ENCODE peak calls at places on chromosomes 5 and 9, in four cellular contexts. Y, Q, X and R are unnamed samples.

GRCh38 chr5:81759632-81760005 is 8.7 kb upstream of the SSBP2 start:
- DNase-seq in X (no peak), Q (no peak), Y (peak), R (no peak)

GRCh38 chr9:114072181-114073140 is 5.6 kb downstream of the AMBP start:
- DNase-seq in X (peak), Y (no peak), Q (peak), R (peak)

GRCh38 chr5:157189223-157189622 is 8.6 kb downstream of the ITK start:
- DNase-seq in Y (no peak), Q (no peak), X (no peak), R (no peak)

GRCh38 chr9:89606049-89606481 is 1.3 kb downstream of the GADD45G start:
- DNase-seq in X (peak), Q (peak), Y (peak), R (peak)

GRCh38 chr9:33638516-33638915 is 114.5 kb downstream of the ANKRD18B start:
- DNase-seq in Q (no peak), Y (no peak), X (no peak), R (no peak)

GRCh38 chr5:22835630-22836029 is 17.5 kb downstream of the CDH12 start:
- DNase-seq in X (no peak), Q (no peak), Y (no peak), R (peak)

GRCh38 chr9:130681769-130682489 is 11.7 kb upstream of the EXOSC2 start:
- DNase-seq in Q (no peak), Y (peak), X (peak), R (peak)

GRCh38 chr9:87497604-87498045 is at the start of gene DAPK1:
- DNase-seq in Q (no peak), X (peak), Y (peak), R (peak)

GRCh38 chr9:91197232-91198181 is 164.2 kb downstream of the AUH start:
- DNase-seq in X (peak), Y (peak), Q (peak), R (peak)

GRCh38 chr5:68382640-68383039 is 167.1 kb downstream of the PIK3R1 start:
- DNase-seq in X (no peak), Q (no peak), Y (peak), R (no peak)

GRCh38 chr5:154211611-154212390 is 21.3 kb downstream of the GALNT10 start:
- DNase-seq in X (no peak), Y (no peak), Q (no peak), R (no peak)

GRCh38 chr5:6713274-6714181 is at the start of gene TENT4A:
- DNase-seq in Q (no peak), X (peak), Y (no peak), R (no peak)

GRCh38 chr9:89917861-89918260 is 313.0 kb downstream of the GADD45G start:
- DNase-seq in Q (no peak), X (no peak), Y (no peak), R (no peak)

GRCh38 chr5:112869948-112870347 is 8.9 kb downstream of the SRP19 start:
- DNase-seq in Q (no peak), Y (no peak), X (no peak), R (no peak)

GRCh38 chr9:100602302-100602930 is 24.5 kb downstream of the CAVIN4 start:
- DNase-seq in Q (no peak), Y (peak), X (no peak), R (peak)

GRCh38 chr9:137436761-137437600 is 4.2 kb downstream of the ENTPD8 start:
- DNase-seq in X (peak), Y (no peak), Q (peak), R (no peak)

GRCh38 chr5:132221781-132222648 is 5.6 kb downstream of the P4HA2 start:
- DNase-seq in X (peak), Y (peak), Q (no peak), R (no peak)

DNA sequence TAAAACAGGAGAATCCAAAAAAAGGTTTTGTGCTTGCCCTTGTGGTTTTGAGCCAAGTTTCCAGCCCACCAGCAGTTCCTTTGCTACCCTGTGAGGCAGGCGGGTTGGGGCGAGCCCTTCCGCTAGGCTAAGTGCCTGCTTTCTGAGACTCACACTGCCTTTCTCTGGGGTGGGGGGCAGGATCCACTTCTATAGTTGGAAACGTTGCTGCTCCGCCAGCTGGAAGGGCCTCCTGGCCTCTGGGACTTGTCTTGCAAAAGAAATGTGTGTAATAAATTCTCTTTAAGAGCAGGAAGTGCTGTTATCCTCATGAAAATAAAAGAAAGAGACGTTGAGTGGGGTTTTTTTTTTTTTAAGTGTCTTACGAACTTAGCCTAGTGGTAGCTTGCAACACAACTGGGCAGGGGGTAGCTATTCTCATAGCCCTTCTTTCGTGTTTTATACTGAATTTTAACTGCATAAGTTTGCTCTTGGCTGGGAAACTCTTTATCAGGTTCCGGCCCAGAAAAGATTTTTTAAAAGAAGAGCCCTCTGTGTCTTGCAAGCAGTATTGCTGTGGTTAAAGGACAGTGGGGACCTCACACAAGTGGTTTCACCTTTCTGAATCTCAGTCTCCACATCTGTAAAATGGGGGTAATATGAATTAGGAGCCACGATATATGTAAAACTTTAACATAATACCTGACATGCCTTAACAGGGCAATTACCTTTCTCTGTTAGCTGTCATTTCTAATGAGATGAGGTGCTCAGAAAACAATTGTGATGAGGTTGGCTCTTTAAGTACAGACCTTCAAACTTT is 19.8 kb downstream of the JADE2 start:
- DNase-seq in X (peak), Q (no peak), Y (no peak), R (no peak)
- TF ChIP-seq POLR2AphosphoS5 in X (peak), Q (no peak), Y (no peak), R (no peak)

GRCh38 chr5:12854386-12854785 is 950.1 kb upstream of the CTNND2 start:
- DNase-seq in X (no peak), Y (no peak), Q (no peak), R (no peak)
- TF ChIP-seq POLR2AphosphoS5 in X (no peak), Y (no peak), Q (no peak), R (no peak)

GRCh38 chr9:125756499-125756898 is 9.3 kb downstream of the PBX3 start:
- DNase-seq in Q (no peak), Y (no peak), X (no peak), R (no peak)

GRCh38 chr9:125757834-125758233 is 10.7 kb downstream of the PBX3 start:
- DNase-seq in X (no peak), Y (no peak), Q (no peak), R (no peak)

GRCh38 chr9:125752070-125752628 is 5.0 kb downstream of the PBX3 start:
- DNase-seq in X (no peak), Y (no peak), Q (no peak), R (peak)

GRCh38 chr9:125754096-125754495 is 6.9 kb downstream of the PBX3 start:
- DNase-seq in X (no peak), Y (no peak), Q (no peak), R (no peak)

GRCh38 chr9:125755340-125755739 is 8.2 kb downstream of the PBX3 start:
- DNase-seq in Q (no peak), X (no peak), Y (no peak), R (peak)
- TF ChIP-seq POLR2AphosphoS5 in Q (no peak), X (no peak), Y (no peak), R (no peak)

GRCh38 chr5:57097526-57097925 is 76.3 kb upstream of the GPBP1 start:
- DNase-seq in Y (no peak), X (no peak), Q (no peak), R (no peak)
- TF ChIP-seq POLR2AphosphoS5 in Y (no peak), X (no peak), Q (no peak), R (no peak)

GRCh38 chr9:135348788-135349150 is 130.8 kb upstream of the PPP1R26 start:
- DNase-seq in X (no peak), Y (no peak), Q (no peak), R (no peak)

GRCh38 chr9:135348076-135348787 is 131.3 kb upstream of the PPP1R26 start:
- DNase-seq in X (no peak), Y (no peak), Q (no peak), R (no peak)

GRCh38 chr9:135346438-135347050 is 133.0 kb upstream of the PPP1R26 start:
- DNase-seq in Y (no peak), X (no peak), Q (no peak), R (no peak)

GRCh38 chr9:135345775-135346433 is 133.7 kb upstream of the PPP1R26 start:
- DNase-seq in X (no peak), Y (no peak), Q (no peak), R (no peak)

GRCh38 chr9:135347461-135347860 is 132.1 kb upstream of the PPP1R26 start:
- DNase-seq in Q (no peak), Y (no peak), X (no peak), R (no peak)
- TF ChIP-seq POLR2AphosphoS5 in Q (no peak), Y (no peak), X (no peak), R (no peak)

DNA sequence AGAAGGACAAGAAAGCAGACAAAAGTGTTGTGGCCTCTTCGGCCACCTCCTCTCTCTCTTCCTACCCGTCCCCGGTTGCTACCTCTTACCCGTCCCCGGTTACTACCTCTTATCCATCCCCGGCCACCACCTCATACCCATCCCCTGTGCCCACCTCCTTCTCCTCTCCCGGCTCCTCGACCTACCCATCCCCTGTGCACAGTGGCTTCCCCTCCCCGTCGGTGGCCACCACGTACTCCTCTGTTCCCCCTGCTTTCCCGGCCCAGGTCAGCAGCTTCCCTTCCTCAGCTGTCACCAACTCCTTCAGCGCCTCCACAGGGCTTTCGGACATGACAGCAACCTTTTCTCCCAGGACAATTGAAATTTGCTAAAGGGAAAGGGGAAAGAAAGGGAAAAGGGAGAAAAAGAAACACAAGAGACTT is 2.4 kb downstream of the EGR1 start:
- DNase-seq in Q (no peak), X (peak), Y (no peak), R (no peak)
- TF ChIP-seq POLR2AphosphoS5 in Q (no peak), X (peak), Y (no peak), R (no peak)

GRCh38 chr5:93926831-93927600 is 185.6 kb upstream of the POU5F2 start:
- DNase-seq in Y (no peak), Q (no peak), X (no peak), R (no peak)
- TF ChIP-seq POLR2AphosphoS5 in Y (no peak), Q (no peak), X (no peak), R (no peak)

DNA sequence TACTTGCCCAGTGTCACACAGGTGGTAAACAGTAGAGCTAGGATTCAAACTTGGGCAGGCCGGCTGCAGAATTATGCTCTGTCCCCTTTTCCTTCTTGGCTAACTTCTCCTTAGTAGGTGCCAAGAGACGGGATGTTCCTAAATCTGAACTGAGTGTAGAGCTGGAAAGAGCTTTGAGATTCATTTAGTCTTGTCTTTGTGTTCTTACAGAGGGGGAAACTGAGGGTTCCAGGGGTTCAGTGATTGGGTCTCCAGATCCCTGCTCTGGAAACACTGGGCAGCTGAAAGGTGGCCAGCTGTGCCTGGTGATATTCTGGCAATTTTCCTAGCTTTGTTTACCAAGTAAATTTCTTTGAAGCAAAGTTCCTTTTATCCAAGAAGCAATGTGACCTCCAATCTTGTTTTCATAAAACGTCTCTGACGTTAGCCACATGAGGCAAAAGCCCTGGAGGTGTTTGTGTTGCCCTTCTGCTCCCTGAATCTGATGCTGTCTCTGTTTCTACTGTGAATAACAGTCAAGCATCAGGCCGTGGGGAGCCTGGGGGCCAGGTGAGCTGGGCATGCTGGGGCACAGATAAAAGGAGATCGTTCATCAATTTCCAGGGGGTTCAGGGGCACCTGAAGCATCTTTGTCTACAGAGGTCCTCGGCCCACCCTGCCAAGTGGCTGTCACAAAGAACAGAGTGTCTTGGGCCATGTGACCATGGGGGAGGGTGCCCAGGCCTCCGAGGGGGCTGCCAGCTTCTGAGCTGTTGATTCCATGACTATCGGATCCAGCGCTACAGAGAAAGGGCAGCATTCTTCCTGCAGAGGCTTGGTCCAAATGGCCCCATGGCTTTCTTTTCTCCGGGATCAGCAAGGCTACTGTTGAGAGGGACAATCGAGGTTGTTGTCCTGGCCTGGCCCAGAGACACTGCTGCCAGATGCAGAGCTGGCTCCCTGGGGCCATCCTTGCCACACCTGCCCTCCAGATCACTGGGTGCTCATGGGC is 288.9 kb downstream of the ZSWIM6 start:
- DNase-seq in X (no peak), Q (no peak), Y (no peak), R (no peak)
- TF ChIP-seq POLR2AphosphoS5 in X (no peak), Q (no peak), Y (no peak), R (no peak)

GRCh38 chr9:134396825-134397224 is 70.6 kb downstream of the RXRA start:
- DNase-seq in Y (peak), X (no peak), Q (no peak), R (no peak)
- TF ChIP-seq POLR2AphosphoS5 in Y (peak), X (no peak), Q (no peak), R (no peak)